ENCODE peak calls at places on chromosomes 13 and 19, in four cellular contexts. V is psoas muscle, Y is neuronal stem cell, H is heart right ventricle. K is an unnamed sample.

GRCh38 chr13:57073983-57074382 is 66.7 kb upstream of the PRR20A start:
- DNase-seq in V (no peak), Y (no peak), H (no peak), K (no peak)

GRCh38 chr13:99045396-99045795 is 67.5 kb upstream of the DOCK9 start:
- DNase-seq in V (no peak), Y (no peak), H (no peak), K (no peak)

GRCh38 chr13:90793261-90793785 is 554.2 kb upstream of the MIR17HG start:
- DNase-seq in V (no peak), Y (no peak), H (no peak), K (no peak)

GRCh38 chr13:39531646-39532045 is 71.3 kb downstream of the LHFPL6 start:
- DNase-seq in V (no peak), Y (no peak), H (no peak), K (no peak)

GRCh38 chr19:52336976-52337375 is 933 bp downstream of the ZNF610 start:
- DNase-seq in V (no peak), Y (no peak), H (no peak), K (no peak)

GRCh38 chr19:56689198-56689597 is 17.6 kb upstream of the ZNF835 start:
- DNase-seq in V (no peak), Y (no peak), H (no peak), K (no peak)

GRCh38 chr13:31545616-31546015 is 193.7 kb upstream of the RXFP2 start:
- DNase-seq in V (no peak), Y (no peak), H (no peak), K (no peak)

GRCh38 chr19:15551183-15552004 is 43.1 kb downstream of the CYP4F22 start:
- DNase-seq in V (peak; percentile 65), Y (no peak), H (peak; percentile 25), K (peak; percentile 66)

GRCh38 chr13:44032801-44033200 is 153.1 kb downstream of the LACC1 start:
- DNase-seq in V (no peak), Y (no peak), H (no peak), K (no peak)

GRCh38 chr13:28046981-28047380 is 53.4 kb downstream of the FLT3 start:
- DNase-seq in V (no peak), Y (no peak), H (no peak), K (no peak)

GRCh38 chr13:41681587-41681986 is 224.2 kb downstream of the RGCC start:
- DNase-seq in V (no peak), Y (no peak), H (no peak), K (no peak)

GRCh38 chr13:34416833-34417425 is 525.1 kb upstream of the NBEA start:
- DNase-seq in V (peak; percentile 68), Y (no peak), H (peak; percentile 56), K (peak; percentile 64)

GRCh38 chr19:55836340-55836739 is at the start of gene NLRP4:
- DNase-seq in V (no peak), Y (no peak), H (no peak), K (no peak)

GRCh38 chr19:10461047-10461949 is 41.0 kb downstream of the PDE4A start:
- DNase-seq in V (peak; percentile 97), Y (peak; percentile 89), H (peak; percentile 94), K (peak; percentile 95)

GRCh38 chr19:18475762-18476331 is 37.9 kb upstream of the ISYNA1 start:
- DNase-seq in V (peak; percentile 56), Y (no peak), H (no peak), K (no peak)

GRCh38 chr19:18473706-18474087 is 35.8 kb upstream of the ISYNA1 start:
- DNase-seq in V (no peak), Y (no peak), H (no peak), K (no peak)

GRCh38 chr19:18475004-18475453 is 37.1 kb upstream of the ISYNA1 start:
- DNase-seq in V (no peak), Y (no peak), H (no peak), K (no peak)

GRCh38 chr19:18473003-18473705 is 35.2 kb upstream of the ISYNA1 start:
- DNase-seq in V (no peak), Y (no peak), H (no peak), K (no peak)

DNA sequence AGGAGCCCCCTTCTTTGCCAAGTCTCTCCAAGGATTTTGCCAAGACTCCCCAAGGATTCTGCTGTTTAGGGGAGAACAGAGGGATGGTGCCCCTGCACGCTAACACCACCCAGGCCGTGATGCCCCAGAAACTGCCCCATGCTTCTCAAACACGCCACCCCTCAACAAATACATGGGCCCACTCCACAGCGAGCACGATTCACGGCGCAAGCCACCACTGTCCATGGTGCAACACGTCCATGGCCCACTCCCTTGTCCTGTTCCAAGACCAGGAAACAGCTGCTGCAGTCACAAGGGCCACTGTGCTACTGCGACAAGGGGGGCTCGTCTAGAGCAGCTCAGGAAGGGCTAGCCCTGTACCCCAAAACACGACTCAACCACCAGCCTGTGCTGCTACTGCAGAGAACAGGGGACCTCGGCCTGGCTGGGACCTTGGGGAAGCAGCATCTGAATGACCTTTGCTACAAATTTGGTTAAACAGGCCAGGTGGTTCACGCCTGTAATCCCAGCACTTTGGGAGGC is 36.5 kb upstream of the ISYNA1 start:
- DNase-seq in V (peak; percentile 44), Y (no peak), H (no peak), K (no peak)
- H3K4me1 ChIP-seq in V (peaks cover 79% of the 10 kb centered on the region), Y (peaks cover 5% of the 10 kb centered on the region), H (peaks cover 71% of the 10 kb centered on the region), K (peaks cover 16% of the 10 kb centered on the region)

DNA sequence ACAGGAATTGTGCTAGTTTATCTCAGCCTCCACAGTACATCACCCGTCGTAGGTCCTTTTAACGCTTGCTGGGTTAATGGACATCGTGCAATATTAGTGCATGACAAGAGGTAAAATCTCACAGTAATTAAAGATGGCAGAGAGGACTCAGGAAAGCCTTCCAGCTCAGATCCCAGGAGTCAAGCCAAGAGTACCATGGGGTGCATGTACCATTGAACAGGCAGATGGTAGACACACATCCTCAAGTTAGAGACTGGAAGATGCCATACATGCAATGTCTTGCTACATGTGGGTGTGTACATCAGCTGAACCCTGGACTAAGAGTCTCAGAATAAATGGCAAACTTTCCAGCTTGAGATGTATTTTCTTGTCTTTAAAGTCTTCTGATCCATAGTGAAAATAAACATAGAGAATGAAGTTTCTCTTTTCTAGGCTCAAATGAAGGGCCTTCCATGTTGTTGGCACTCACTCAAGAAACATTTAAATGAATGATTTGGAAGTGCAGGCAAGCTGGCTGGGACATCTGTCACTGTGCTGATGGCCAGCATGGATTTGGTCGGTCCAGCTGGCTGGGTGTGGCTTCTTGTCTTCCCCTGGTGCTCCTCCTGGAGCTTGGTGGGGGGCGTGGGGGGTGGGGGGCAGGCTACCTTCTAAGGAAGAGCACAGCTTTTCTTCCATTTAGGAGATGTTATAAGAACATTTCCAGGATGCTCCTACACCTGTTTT is 290.9 kb upstream of the MAB21L1 start:
- DNase-seq in V (no peak), Y (no peak), H (no peak), K (no peak)
- H3K4me1 ChIP-seq in V (peaks cover 5% of the 10 kb centered on the region), Y (peaks cover 6% of the 10 kb centered on the region), H (no peaks in the 10 kb centered on the region), K (no peaks in the 10 kb centered on the region)

DNA sequence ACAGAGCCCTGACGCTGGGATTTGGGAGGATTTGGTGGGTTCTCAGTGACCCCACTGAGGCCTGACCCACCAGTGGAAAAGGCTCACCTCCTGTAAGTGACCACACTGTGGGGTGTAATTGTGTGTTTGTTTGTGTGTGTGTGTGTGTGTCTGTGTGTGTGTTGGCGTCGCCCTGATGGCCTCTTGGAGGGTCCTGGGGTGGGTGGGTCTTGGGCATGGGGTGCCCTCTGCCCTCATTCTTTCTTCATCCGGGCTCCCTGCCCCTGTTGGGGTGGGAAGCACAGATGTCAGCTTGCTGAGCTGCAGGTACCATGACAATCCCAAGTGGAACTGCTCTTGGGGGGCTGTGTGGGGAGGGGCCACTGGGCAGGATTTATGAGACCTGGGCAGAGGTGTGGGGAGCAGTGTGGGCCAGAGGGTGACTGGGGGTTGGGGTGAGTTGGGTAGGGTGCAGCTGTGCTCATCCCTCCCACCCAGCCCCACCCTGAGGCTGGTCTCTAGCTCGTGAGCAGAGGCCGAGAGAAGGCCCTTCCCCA is 22.8 kb downstream of the WTIP start:
- DNase-seq in V (no peak), Y (no peak), H (no peak), K (no peak)
- H3K4me1 ChIP-seq in V (no peaks in the 10 kb centered on the region), Y (no peaks in the 10 kb centered on the region), H (peaks cover 19% of the 10 kb centered on the region), K (peaks cover 18% of the 10 kb centered on the region)

GRCh38 chr19:6068711-6069110 is 41.6 kb downstream of the RFX2 start:
- DNase-seq in V (no peak), Y (no peak), H (no peak), K (no peak)

GRCh38 chr19:6066661-6067646 is 43.3 kb downstream of the RFX2 start:
- DNase-seq in V (peak; percentile 92), Y (peak; percentile 95), H (peak; percentile 91), K (peak; percentile 98)

GRCh38 chr19:6069268-6069771 is 41.0 kb downstream of the RFX2 start:
- DNase-seq in V (no peak), Y (no peak), H (no peak), K (peak; percentile 50)

GRCh38 chr19:6065685-6066365 is 44.5 kb downstream of the RFX2 start:
- DNase-seq in V (no peak), Y (no peak), H (peak; percentile 52), K (peak; percentile 81)

DNA sequence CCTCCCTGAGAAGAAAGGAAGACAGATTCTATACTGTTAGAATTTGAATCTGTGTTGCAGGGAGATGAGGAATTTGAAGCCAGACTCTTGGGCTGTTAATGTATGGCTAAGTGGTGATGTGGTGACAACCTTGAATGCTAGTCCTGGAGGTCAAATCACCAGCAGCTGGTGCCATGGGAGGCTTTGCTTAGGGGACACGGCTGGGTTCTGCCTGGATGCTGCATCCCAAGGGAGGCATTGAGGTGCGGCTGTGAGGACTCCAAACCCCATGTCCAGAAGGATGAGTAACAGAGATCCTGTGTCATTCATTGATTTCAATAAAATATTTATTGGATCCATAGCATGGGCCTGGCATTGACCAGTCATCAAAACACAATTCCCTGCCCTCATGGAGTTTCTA is 42.3 kb downstream of the RFX2 start:
- DNase-seq in V (no peak), Y (no peak), H (no peak), K (peak; percentile 50)
- H3K4me1 ChIP-seq in V (peaks cover 13% of the 10 kb centered on the region), Y (peaks cover 32% of the 10 kb centered on the region), H (peaks cover 62% of the 10 kb centered on the region), K (peaks cover 17% of the 10 kb centered on the region)

DNA sequence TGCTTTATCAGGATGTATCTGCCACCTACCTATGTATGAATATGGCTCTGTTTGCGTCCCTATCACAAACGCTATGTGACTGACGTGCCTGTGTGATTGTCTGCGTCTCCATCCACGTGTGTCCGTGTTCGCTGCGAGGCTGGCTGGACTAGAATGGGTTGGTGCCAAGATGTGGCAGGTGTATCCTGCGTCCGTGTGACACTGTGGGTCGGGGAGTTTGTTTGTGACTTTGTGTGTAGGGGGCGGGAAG is 6.7 kb upstream of the HOOK2 start:
- DNase-seq in V (no peak), Y (no peak), H (no peak), K (no peak)
- H3K4me1 ChIP-seq in V (peaks cover 35% of the 10 kb centered on the region), Y (peaks cover 49% of the 10 kb centered on the region), H (peaks cover 80% of the 10 kb centered on the region), K (peaks cover 66% of the 10 kb centered on the region)